ENCODE peak calls at places on chromosomes 12 and 14, in five cellular contexts. One of them, this sample, is unnamed.

GRCh38 chr14:24233538-24233866 is 773 bp downstream of the GMPR2 start:
- DNase-seq in ascending aorta: no peak
- DNase-seq in COR-L47: no peak
- DNase-seq in RPMI7951: no peak
- DNase-seq in A549: no peak
- DNase-seq in this sample: no peak

GRCh38 chr12:12018454-12018853 is 52.3 kb upstream of the BCL2L14 start:
- DNase-seq in ascending aorta: no peak
- DNase-seq in COR-L47: no peak
- DNase-seq in RPMI7951: peak
- DNase-seq in A549: no peak
- DNase-seq in this sample: no peak

GRCh38 chr12:34335819-34336262 is 313.5 kb downstream of the ALG10 start:
- DNase-seq in ascending aorta: no peak
- DNase-seq in COR-L47: no peak
- DNase-seq in RPMI7951: no peak
- DNase-seq in A549: no peak
- DNase-seq in this sample: no peak

GRCh38 chr12:89529738-89530137 is 3.9 kb upstream of the POC1B start:
- DNase-seq in ascending aorta: no peak
- DNase-seq in COR-L47: peak
- DNase-seq in RPMI7951: peak
- DNase-seq in A549: peak
- DNase-seq in this sample: no peak

GRCh38 chr12:69239922-69240624 is 704 bp downstream of the CPSF6 start:
- DNase-seq in ascending aorta: no peak
- DNase-seq in COR-L47: peak
- DNase-seq in RPMI7951: peak
- DNase-seq in A549: peak
- DNase-seq in this sample: peak

GRCh38 chr14:92425101-92425500 is 88.5 kb upstream of the RIN3 start:
- DNase-seq in ascending aorta: no peak
- DNase-seq in COR-L47: no peak
- DNase-seq in RPMI7951: peak
- DNase-seq in A549: no peak
- DNase-seq in this sample: no peak

GRCh38 chr12:42094277-42094676 is 50.4 kb downstream of the GXYLT1 start:
- DNase-seq in ascending aorta: no peak
- DNase-seq in COR-L47: no peak
- DNase-seq in RPMI7951: peak
- DNase-seq in A549: no peak
- DNase-seq in this sample: no peak

GRCh38 chr14:38138581-38139138 is 69.0 kb upstream of the SSTR1 start:
- DNase-seq in ascending aorta: no peak
- DNase-seq in COR-L47: no peak
- DNase-seq in RPMI7951: peak
- DNase-seq in A549: no peak
- DNase-seq in this sample: no peak

GRCh38 chr12:105681341-105681740 is 350.9 kb downstream of the C12orf75 start:
- DNase-seq in ascending aorta: no peak
- DNase-seq in COR-L47: no peak
- DNase-seq in RPMI7951: no peak
- DNase-seq in A549: no peak
- DNase-seq in this sample: no peak

GRCh38 chr12:27229367-27229766 is 14.7 kb upstream of the STK38L start:
- DNase-seq in ascending aorta: no peak
- DNase-seq in COR-L47: no peak
- DNase-seq in RPMI7951: no peak
- DNase-seq in A549: no peak
- DNase-seq in this sample: no peak

GRCh38 chr14:60647081-60647836 is 2.0 kb downstream of the SIX1 start:
- DNase-seq in ascending aorta: no peak
- DNase-seq in COR-L47: peak
- DNase-seq in RPMI7951: peak
- DNase-seq in A549: no peak
- DNase-seq in this sample: no peak

GRCh38 chr12:103350116-103350515 is 145.7 kb downstream of the C12orf42 start:
- DNase-seq in ascending aorta: no peak
- DNase-seq in COR-L47: no peak
- DNase-seq in RPMI7951: no peak
- DNase-seq in A549: no peak
- DNase-seq in this sample: no peak

GRCh38 chr14:61102549-61103466 is 121.8 kb downstream of the SLC38A6 start:
- DNase-seq in ascending aorta: no peak
- DNase-seq in COR-L47: no peak
- DNase-seq in RPMI7951: no peak
- DNase-seq in A549: no peak
- DNase-seq in this sample: no peak

GRCh38 chr14:75861161-75861621 is 120.6 kb downstream of the TGFB3 start:
- DNase-seq in ascending aorta: no peak
- DNase-seq in COR-L47: no peak
- DNase-seq in RPMI7951: peak
- DNase-seq in A549: no peak
- DNase-seq in this sample: no peak

GRCh38 chr14:72723741-72724530 is 170.0 kb downstream of the DPF3 start:
- DNase-seq in ascending aorta: no peak
- DNase-seq in COR-L47: no peak
- DNase-seq in RPMI7951: no peak
- DNase-seq in A549: no peak
- DNase-seq in this sample: no peak

GRCh38 chr14:61495809-61496208 is 174.4 kb downstream of the PRKCH start:
- DNase-seq in ascending aorta: no peak
- DNase-seq in COR-L47: no peak
- DNase-seq in RPMI7951: no peak
- DNase-seq in A549: no peak
- DNase-seq in this sample: no peak

GRCh38 chr12:122886161-122886560 is 9.8 kb downstream of the VPS37B start:
- DNase-seq in ascending aorta: no peak
- DNase-seq in COR-L47: no peak
- DNase-seq in RPMI7951: no peak
- DNase-seq in A549: no peak
- DNase-seq in this sample: no peak

GRCh38 chr12:45369065-45369464 is 153.2 kb downstream of the ANO6 start:
- DNase-seq in ascending aorta: no peak
- DNase-seq in COR-L47: no peak
- DNase-seq in RPMI7951: peak
- DNase-seq in A549: no peak
- DNase-seq in this sample: no peak

GRCh38 chr12:104406164-104406563 is 50.6 kb upstream of the CHST11 start:
- DNase-seq in ascending aorta: no peak
- DNase-seq in COR-L47: no peak
- DNase-seq in RPMI7951: no peak
- DNase-seq in A549: no peak
- DNase-seq in this sample: no peak

GRCh38 chr14:24298892-24299254 is 707 bp downstream of the DHRS1 start:
- DNase-seq in ascending aorta: no peak
- DNase-seq in COR-L47: no peak
- DNase-seq in RPMI7951: peak
- DNase-seq in A549: peak
- DNase-seq in this sample: peak

GRCh38 chr14:90556666-90557450 is 160.0 kb downstream of the CALM1 start:
- DNase-seq in ascending aorta: no peak
- DNase-seq in COR-L47: no peak
- DNase-seq in RPMI7951: no peak
- DNase-seq in A549: no peak
- DNase-seq in this sample: no peak

GRCh38 chr14:104928391-104929133 is 3.9 kb downstream of the PLD4 start:
- DNase-seq in ascending aorta: no peak
- DNase-seq in COR-L47: no peak
- DNase-seq in RPMI7951: no peak
- DNase-seq in A549: no peak
- DNase-seq in this sample: no peak

GRCh38 chr14:53855127-53855526 is 101.5 kb downstream of the BMP4 start:
- DNase-seq in ascending aorta: no peak
- DNase-seq in COR-L47: no peak
- DNase-seq in RPMI7951: peak
- DNase-seq in A549: no peak
- DNase-seq in this sample: no peak

GRCh38 chr12:65171073-65171472 is 1.7 kb downstream of the LEMD3 start:
- DNase-seq in ascending aorta: no peak
- DNase-seq in COR-L47: no peak
- DNase-seq in RPMI7951: no peak
- DNase-seq in A549: no peak
- DNase-seq in this sample: no peak

GRCh38 chr12:6478406-6478805 is 7.9 kb upstream of the VAMP1 start:
- DNase-seq in ascending aorta: no peak
- DNase-seq in COR-L47: no peak
- DNase-seq in RPMI7951: no peak
- DNase-seq in A549: no peak
- DNase-seq in this sample: no peak

GRCh38 chr14:88617479-88617878 is 54.6 kb downstream of the ZC3H14 start:
- DNase-seq in ascending aorta: no peak
- DNase-seq in COR-L47: no peak
- DNase-seq in RPMI7951: no peak
- DNase-seq in A549: no peak
- DNase-seq in this sample: no peak

GRCh38 chr14:23061995-23062394 is 4.7 kb upstream of the CDH24 start:
- DNase-seq in ascending aorta: no peak
- DNase-seq in COR-L47: no peak
- DNase-seq in RPMI7951: peak
- DNase-seq in A549: peak
- DNase-seq in this sample: no peak

GRCh38 chr14:23079716-23080115 is 15.2 kb downstream of the ACIN1 start:
- DNase-seq in ascending aorta: no peak
- DNase-seq in COR-L47: no peak
- DNase-seq in RPMI7951: no peak
- DNase-seq in A549: no peak
- DNase-seq in this sample: no peak

GRCh38 chr14:101071493-101071891 is 168.0 kb upstream of the RTL1 start:
- DNase-seq in ascending aorta: no peak
- DNase-seq in COR-L47: no peak
- DNase-seq in RPMI7951: no peak
- DNase-seq in A549: no peak
- DNase-seq in this sample: no peak

GRCh38 chr12:53739285-53740129 is 12.3 kb upstream of the CALCOCO1 start:
- DNase-seq in ascending aorta: no peak
- DNase-seq in COR-L47: no peak
- DNase-seq in RPMI7951: no peak
- DNase-seq in A549: no peak
- DNase-seq in this sample: no peak

GRCh38 chr12:32312049-32312670 is 87.2 kb upstream of the FGD4 start:
- DNase-seq in ascending aorta: no peak
- DNase-seq in COR-L47: peak
- DNase-seq in RPMI7951: peak
- DNase-seq in A549: peak
- DNase-seq in this sample: no peak

GRCh38 chr14:93765032-93765626 is 23.2 kb downstream of the PRIMA1 start:
- DNase-seq in ascending aorta: no peak
- DNase-seq in COR-L47: peak
- DNase-seq in RPMI7951: no peak
- DNase-seq in A549: no peak
- DNase-seq in this sample: no peak

GRCh38 chr12:92021665-92022033 is 124.0 kb downstream of the BTG1 start:
- DNase-seq in ascending aorta: no peak
- DNase-seq in COR-L47: no peak
- DNase-seq in RPMI7951: peak
- DNase-seq in A549: no peak
- DNase-seq in this sample: peak

GRCh38 chr12:64650762-64651161 is 40.5 kb downstream of the RASSF3 start:
- DNase-seq in ascending aorta: no peak
- DNase-seq in COR-L47: no peak
- DNase-seq in RPMI7951: peak
- DNase-seq in A549: peak
- DNase-seq in this sample: no peak

GRCh38 chr14:64721391-64721791 is 17.2 kb downstream of the PLEKHG3 start:
- DNase-seq in ascending aorta: peak
- DNase-seq in COR-L47: peak
- DNase-seq in RPMI7951: peak
- DNase-seq in A549: no peak
- DNase-seq in this sample: no peak

GRCh38 chr14:24368562-24369252 is 723 bp downstream of the NFATC4 start:
- DNase-seq in ascending aorta: no peak
- DNase-seq in COR-L47: peak
- DNase-seq in RPMI7951: peak
- DNase-seq in A549: no peak
- DNase-seq in this sample: peak

This sample was measured in WERI-Rb-1.